ENCODE peak calls at places on chromosome 18, in six cellular contexts. G is psoas muscle; I is stimulated activated CD4-positive, alpha-beta T cell treated with anti-CD3 and anti-CD28 coated beads, Interleukin-4, amount 100 ng/mL, for 48 hours; N is activated T-cell treated with anti-CD3 and anti-CD28 coated beads for 1 hour; H is HS-5; B is progenitor cell of endocrine pancreas. T is an unnamed sample.

GRCh38 chr18:2846638-2847340 is at the start of gene EMILIN2:
- DNase-seq in B (peak), G (peak), H (no peak), N (peak), I (peak), T (peak)

GRCh38 chr18:48222118-48222517 is 187.1 kb downstream of the ZBTB7C start:
- DNase-seq in B (no peak), I (no peak), H (no peak), G (peak), N (no peak), T (peak)

GRCh38 chr18:69874058-69874457 is 73.6 kb downstream of the CD226 start:
- DNase-seq in N (no peak), G (no peak), H (peak), I (no peak), B (no peak), T (no peak)

GRCh38 chr18:10877974-10878373 is 271.4 kb downstream of the PIEZO2 start:
- DNase-seq in B (no peak), H (no peak), G (no peak), I (no peak), N (no peak), T (no peak)

GRCh38 chr18:3456686-3457069 is 6.7 kb downstream of the TGIF1 start:
- DNase-seq in G (no peak), I (no peak), B (no peak), H (no peak), N (no peak), T (no peak)

GRCh38 chr18:76386071-76386470 is 109.0 kb downstream of the ZNF516 start:
- DNase-seq in H (no peak), I (no peak), N (no peak), B (no peak), G (no peak), T (no peak)

GRCh38 chr18:54774423-54774822 is 53.9 kb upstream of the RAB27B start:
- DNase-seq in N (no peak), B (no peak), H (peak), I (no peak), G (no peak), T (no peak)

GRCh38 chr18:76993573-76993972 is 139.0 kb downstream of the MBP start:
- DNase-seq in N (no peak), G (no peak), I (no peak), H (no peak), B (no peak), T (no peak)

GRCh38 chr18:47262397-47263196 is 11.1 kb upstream of the SKOR2 start:
- DNase-seq in H (no peak), N (no peak), G (no peak), B (no peak), I (no peak), T (no peak)

T was measured in RPMI8226.